ENCODE peak calls at places on chromosomes 2 and 18, in six cellular contexts. One of them, this sample, is unnamed.

GRCh38 chr2:188788621-188789020 is 185.6 kb upstream of the COL3A1 start:
- DNase-seq in nephron progenitor cell: no peak
- DNase-seq in heart left ventricle: peak
- DNase-seq in B cell: no peak
- DNase-seq in GM20000: no peak
- DNase-seq in AG09319: no peak
- DNase-seq in this sample: no peak

GRCh38 chr18:21210278-21210677 is 31.8 kb upstream of the GREB1L start:
- DNase-seq in nephron progenitor cell: no peak
- DNase-seq in heart left ventricle: no peak
- DNase-seq in B cell: no peak
- DNase-seq in GM20000: no peak
- DNase-seq in AG09319: no peak
- DNase-seq in this sample: no peak

GRCh38 chr2:12903272-12903671 is 186.5 kb downstream of the TRIB2 start:
- DNase-seq in nephron progenitor cell: no peak
- DNase-seq in heart left ventricle: no peak
- DNase-seq in B cell: no peak
- DNase-seq in GM20000: no peak
- DNase-seq in AG09319: no peak
- DNase-seq in this sample: no peak

GRCh38 chr2:166831930-166832329 is 56.4 kb upstream of the XIRP2 start:
- DNase-seq in nephron progenitor cell: no peak
- DNase-seq in heart left ventricle: no peak
- DNase-seq in B cell: no peak
- DNase-seq in GM20000: no peak
- DNase-seq in AG09319: no peak
- DNase-seq in this sample: no peak

GRCh38 chr18:46070683-46071614 is 1.1 kb downstream of the PSTPIP2 start:
- DNase-seq in nephron progenitor cell: peak
- DNase-seq in heart left ventricle: no peak
- DNase-seq in B cell: no peak
- DNase-seq in GM20000: peak
- DNase-seq in AG09319: no peak
- DNase-seq in this sample: no peak

GRCh38 chr2:221571108-221571390 is 1.1 kb downstream of the EPHA4 start:
- DNase-seq in nephron progenitor cell: peak
- DNase-seq in heart left ventricle: no peak
- DNase-seq in B cell: no peak
- DNase-seq in GM20000: no peak
- DNase-seq in AG09319: no peak
- DNase-seq in this sample: no peak

GRCh38 chr2:223532161-223532560 is 70.0 kb downstream of the SCG2 start:
- DNase-seq in nephron progenitor cell: no peak
- DNase-seq in heart left ventricle: no peak
- DNase-seq in B cell: no peak
- DNase-seq in GM20000: no peak
- DNase-seq in AG09319: no peak
- DNase-seq in this sample: no peak

GRCh38 chr18:79392226-79392625 is 3.5 kb upstream of the NFATC1 start:
- DNase-seq in nephron progenitor cell: no peak
- DNase-seq in heart left ventricle: no peak
- DNase-seq in B cell: peak
- DNase-seq in GM20000: no peak
- DNase-seq in AG09319: no peak
- DNase-seq in this sample: no peak

GRCh38 chr2:165794520-165794882 is 454 bp upstream of the GALNT3 start:
- DNase-seq in nephron progenitor cell: no peak
- DNase-seq in heart left ventricle: peak
- DNase-seq in B cell: peak
- DNase-seq in GM20000: peak
- DNase-seq in AG09319: no peak
- DNase-seq in this sample: no peak

GRCh38 chr2:119011162-119011909 is 69.3 kb downstream of the MARCO start:
- DNase-seq in nephron progenitor cell: peak
- DNase-seq in heart left ventricle: peak
- DNase-seq in B cell: no peak
- DNase-seq in GM20000: peak
- DNase-seq in AG09319: peak
- DNase-seq in this sample: peak

GRCh38 chr2:71742953-71743601 is 289.7 kb downstream of the DYSF start:
- DNase-seq in nephron progenitor cell: peak
- DNase-seq in heart left ventricle: peak
- DNase-seq in B cell: no peak
- DNase-seq in GM20000: no peak
- DNase-seq in AG09319: peak
- DNase-seq in this sample: no peak

GRCh38 chr2:16112972-16113560 is 172.7 kb downstream of the MYCN start:
- DNase-seq in nephron progenitor cell: no peak
- DNase-seq in heart left ventricle: no peak
- DNase-seq in B cell: no peak
- DNase-seq in GM20000: no peak
- DNase-seq in AG09319: no peak
- DNase-seq in this sample: no peak

GRCh38 chr18:79605481-79605880 is 74.1 kb upstream of the CTDP1 start:
- DNase-seq in nephron progenitor cell: no peak
- DNase-seq in heart left ventricle: no peak
- DNase-seq in B cell: no peak
- DNase-seq in GM20000: no peak
- DNase-seq in AG09319: no peak
- DNase-seq in this sample: no peak

GRCh38 chr2:27689424-27689823 is 25.7 kb downstream of the SLC4A1AP start:
- DNase-seq in nephron progenitor cell: no peak
- DNase-seq in heart left ventricle: no peak
- DNase-seq in B cell: no peak
- DNase-seq in GM20000: no peak
- DNase-seq in AG09319: no peak
- DNase-seq in this sample: no peak

GRCh38 chr2:96898636-96899035 is 28.8 kb upstream of the SEMA4C start:
- DNase-seq in nephron progenitor cell: no peak
- DNase-seq in heart left ventricle: no peak
- DNase-seq in B cell: no peak
- DNase-seq in GM20000: no peak
- DNase-seq in AG09319: no peak
- DNase-seq in this sample: no peak

GRCh38 chr2:11584530-11585056 is 50.7 kb downstream of the GREB1 start:
- DNase-seq in nephron progenitor cell: no peak
- DNase-seq in heart left ventricle: no peak
- DNase-seq in B cell: no peak
- DNase-seq in GM20000: no peak
- DNase-seq in AG09319: no peak
- DNase-seq in this sample: no peak

GRCh38 chr2:104944495-104944894 is 90.6 kb downstream of the POU3F3 start:
- DNase-seq in nephron progenitor cell: peak
- DNase-seq in heart left ventricle: no peak
- DNase-seq in B cell: no peak
- DNase-seq in GM20000: no peak
- DNase-seq in AG09319: no peak
- DNase-seq in this sample: peak
- TF ChIP-seq CTCF in nephron progenitor cell: peak
- TF ChIP-seq CTCF in heart left ventricle: peak
- TF ChIP-seq CTCF in B cell: peak
- TF ChIP-seq CTCF in GM20000: no peak
- TF ChIP-seq CTCF in AG09319: peak
- TF ChIP-seq CTCF in this sample: peak

DNA sequence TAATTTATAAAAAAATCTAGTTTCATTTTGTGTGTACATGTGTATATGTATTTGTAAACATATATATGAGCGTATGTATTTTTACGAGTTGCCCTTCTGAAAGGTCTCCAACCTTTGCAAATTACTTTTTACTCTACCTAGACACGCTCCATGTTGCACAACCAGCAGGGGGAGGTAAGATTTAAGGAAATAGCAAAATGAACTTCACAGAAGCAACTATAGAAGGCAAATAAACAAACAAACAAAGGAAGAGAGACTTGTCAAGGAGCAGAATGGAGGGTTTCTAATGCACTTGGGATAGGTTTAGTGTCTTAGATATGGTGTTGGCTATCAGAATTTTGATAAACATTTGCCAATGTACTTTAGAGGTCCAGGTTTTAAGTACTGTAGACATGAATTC is 820.5 kb upstream of the POU3F3 start:
- DNase-seq in nephron progenitor cell: no peak
- DNase-seq in heart left ventricle: no peak
- DNase-seq in B cell: no peak
- DNase-seq in GM20000: no peak
- DNase-seq in AG09319: no peak
- DNase-seq in this sample: no peak
- TF ChIP-seq CTCF in nephron progenitor cell: peak
- TF ChIP-seq CTCF in heart left ventricle: no peak
- TF ChIP-seq CTCF in B cell: no peak
- TF ChIP-seq CTCF in GM20000: no peak
- TF ChIP-seq CTCF in AG09319: no peak
- TF ChIP-seq CTCF in this sample: peak

GRCh38 chr2:23547725-23548124 is 162.7 kb downstream of the KLHL29 start:
- DNase-seq in nephron progenitor cell: no peak
- DNase-seq in heart left ventricle: no peak
- DNase-seq in B cell: no peak
- DNase-seq in GM20000: no peak
- DNase-seq in AG09319: no peak
- DNase-seq in this sample: no peak
- TF ChIP-seq CTCF in nephron progenitor cell: no peak
- TF ChIP-seq CTCF in heart left ventricle: no peak
- TF ChIP-seq CTCF in B cell: no peak
- TF ChIP-seq CTCF in GM20000: no peak
- TF ChIP-seq CTCF in AG09319: no peak
- TF ChIP-seq CTCF in this sample: no peak

GRCh38 chr2:164126960-164127359 is 391.2 kb upstream of the FIGN start:
- DNase-seq in nephron progenitor cell: no peak
- DNase-seq in heart left ventricle: no peak
- DNase-seq in B cell: no peak
- DNase-seq in GM20000: no peak
- DNase-seq in AG09319: no peak
- DNase-seq in this sample: no peak
- TF ChIP-seq CTCF in nephron progenitor cell: no peak
- TF ChIP-seq CTCF in heart left ventricle: peak
- TF ChIP-seq CTCF in B cell: no peak
- TF ChIP-seq CTCF in GM20000: no peak
- TF ChIP-seq CTCF in AG09319: peak
- TF ChIP-seq CTCF in this sample: peak

GRCh38 chr2:54158311-54158710 is 42.9 kb downstream of the ACYP2 start:
- DNase-seq in nephron progenitor cell: no peak
- DNase-seq in heart left ventricle: no peak
- DNase-seq in B cell: no peak
- DNase-seq in GM20000: no peak
- DNase-seq in AG09319: no peak
- DNase-seq in this sample: no peak

GRCh38 chr2:54166121-54166773 is 50.8 kb downstream of the ACYP2 start:
- DNase-seq in nephron progenitor cell: no peak
- DNase-seq in heart left ventricle: no peak
- DNase-seq in B cell: no peak
- DNase-seq in GM20000: no peak
- DNase-seq in AG09319: no peak
- DNase-seq in this sample: no peak

DNA sequence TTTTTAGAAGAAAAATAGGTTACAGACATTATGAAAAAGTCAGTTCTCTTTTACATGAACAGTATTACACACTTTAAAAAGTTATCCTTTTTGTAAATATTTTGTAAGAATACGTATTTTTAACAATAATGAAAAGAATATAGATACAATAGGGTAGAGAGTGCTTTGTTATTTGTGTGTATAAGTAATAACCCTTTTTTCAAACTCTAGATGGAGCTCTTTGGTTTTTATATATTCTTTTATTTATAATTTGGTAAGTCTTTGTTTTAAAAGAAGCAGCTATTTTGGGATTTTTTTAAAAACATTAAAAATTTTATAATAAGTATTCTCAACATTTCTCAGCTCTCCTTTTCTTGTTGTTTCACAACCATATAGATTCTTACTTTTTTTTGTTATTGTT is 46.2 kb downstream of the ACYP2 start:
- DNase-seq in nephron progenitor cell: no peak
- DNase-seq in heart left ventricle: no peak
- DNase-seq in B cell: no peak
- DNase-seq in GM20000: no peak
- DNase-seq in AG09319: no peak
- DNase-seq in this sample: no peak
- TF ChIP-seq CTCF in nephron progenitor cell: no peak
- TF ChIP-seq CTCF in heart left ventricle: peak
- TF ChIP-seq CTCF in B cell: no peak
- TF ChIP-seq CTCF in GM20000: no peak
- TF ChIP-seq CTCF in AG09319: peak
- TF ChIP-seq CTCF in this sample: peak